ENCODE peak calls at places on chromosomes 6 and 20, in four cellular contexts. F, K, Y and S are unnamed samples.
A peak's percentile ranks its signal among the peaks of the same experiment; 100 is the strongest.

GRCh38 chr6:101401792-101402617 is 8.5 kb downstream of the GRIK2 start:
- DNase-seq in F (peak; percentile 55), K (no peak), Y (no peak), S (no peak)

GRCh38 chr6:15841937-15842698 is 179.3 kb upstream of the DTNBP1 start:
- DNase-seq in F (no peak), K (no peak), Y (no peak), S (no peak)

GRCh38 chr6:149978610-149979009 is 14.9 kb downstream of the ULBP1 start:
- DNase-seq in F (no peak), K (no peak), Y (no peak), S (no peak)

GRCh38 chr6:21846541-21847451 is 253.2 kb downstream of the SOX4 start:
- DNase-seq in F (no peak), K (no peak), Y (no peak), S (peak; percentile 57)

GRCh38 chr20:48788486-48789072 is 39.2 kb downstream of the PREX1 start:
- DNase-seq in F (no peak), K (no peak), Y (peak; percentile 77), S (no peak)

GRCh38 chr20:64148581-64148980 is 15.7 kb upstream of the MYT1 start:
- DNase-seq in F (no peak), K (no peak), Y (peak; percentile 12), S (no peak)

GRCh38 chr6:84774174-84775158 is 10.1 kb upstream of the TBX18 start:
- DNase-seq in F (peak; percentile 74), K (no peak), Y (peak; percentile 70), S (no peak)

GRCh38 chr20:41509801-41510200 is 108.4 kb downstream of the CHD6 start:
- DNase-seq in F (no peak), K (no peak), Y (no peak), S (no peak)

GRCh38 chr20:25057234-25058050 is 497 bp downstream of the ACSS1 start:
- DNase-seq in F (peak; percentile 93), K (no peak), Y (peak; percentile 94), S (no peak)

GRCh38 chr6:42411431-42411830 is 40.3 kb downstream of the TRERF1 start:
- DNase-seq in F (no peak), K (no peak), Y (peak; percentile 41), S (no peak)

GRCh38 chr20:58175425-58175824 is 53.0 kb downstream of the ANKRD60 start:
- DNase-seq in F (no peak), K (no peak), Y (no peak), S (no peak)
- TF ChIP-seq CTCF in F (peak; percentile 4), K (no peak), Y (no peak), S (no peak)

DNA sequence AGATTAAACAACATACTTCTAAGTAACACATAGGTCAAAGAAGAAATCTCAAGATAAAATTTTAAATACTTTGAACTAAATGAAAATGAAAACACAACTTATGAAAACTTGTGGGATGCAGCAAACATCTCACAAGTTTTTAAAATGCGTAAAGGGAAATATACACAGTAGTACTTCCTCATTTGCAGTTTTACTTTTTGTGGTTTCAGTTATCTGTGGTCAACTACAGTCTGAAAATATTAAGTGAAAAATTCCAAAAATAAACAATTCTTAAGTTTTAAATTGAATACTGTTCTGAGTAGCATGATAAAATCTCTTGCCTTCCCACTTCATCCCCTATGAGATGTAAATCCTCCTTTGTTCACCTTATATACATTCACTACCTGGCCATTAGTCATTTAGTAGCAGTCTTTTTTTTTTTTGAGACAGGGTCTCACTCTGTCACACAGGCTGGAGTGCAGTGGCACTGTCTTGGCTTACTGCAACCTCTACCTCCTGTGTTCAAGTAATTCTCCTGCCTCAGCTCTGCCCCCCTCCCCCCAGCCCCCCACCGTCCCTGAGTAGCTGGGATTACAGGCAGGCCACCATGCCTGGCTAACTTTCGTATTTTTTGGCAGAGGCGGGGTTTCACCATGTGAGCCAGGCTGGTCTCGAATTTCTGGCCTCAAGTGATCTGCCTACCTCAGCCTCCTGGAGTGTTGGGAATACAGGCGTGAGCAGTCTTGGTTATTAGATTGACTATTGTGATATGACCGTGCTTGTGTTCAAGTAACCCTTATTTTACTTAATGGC is 154.6 kb upstream of the AHI1 start:
- DNase-seq in F (no peak), K (no peak), Y (no peak), S (no peak)
- H3K4me3 ChIP-seq in F (no peak overlapping the region), K (no peak overlapping the region), Y (no peak overlapping the region), S (no peak overlapping the region)

GRCh38 chr20:35801865-35802264 is 30.1 kb downstream of the PHF20 start:
- DNase-seq in F (no peak), K (no peak), Y (no peak), S (no peak)

GRCh38 chr20:35807877-35808276 is 36.1 kb downstream of the PHF20 start:
- DNase-seq in F (no peak), K (no peak), Y (no peak), S (no peak)

GRCh38 chr20:35806075-35806474 is 34.3 kb downstream of the PHF20 start:
- DNase-seq in F (no peak), K (no peak), Y (no peak), S (no peak)
- H3K36me3 ChIP-seq in F (peaks cover 57% of the 10 kb centered on the region), K (peaks cover 9% of the 10 kb centered on the region), Y (peaks cover 40% of the 10 kb centered on the region), S (no peaks in the 10 kb centered on the region)

DNA sequence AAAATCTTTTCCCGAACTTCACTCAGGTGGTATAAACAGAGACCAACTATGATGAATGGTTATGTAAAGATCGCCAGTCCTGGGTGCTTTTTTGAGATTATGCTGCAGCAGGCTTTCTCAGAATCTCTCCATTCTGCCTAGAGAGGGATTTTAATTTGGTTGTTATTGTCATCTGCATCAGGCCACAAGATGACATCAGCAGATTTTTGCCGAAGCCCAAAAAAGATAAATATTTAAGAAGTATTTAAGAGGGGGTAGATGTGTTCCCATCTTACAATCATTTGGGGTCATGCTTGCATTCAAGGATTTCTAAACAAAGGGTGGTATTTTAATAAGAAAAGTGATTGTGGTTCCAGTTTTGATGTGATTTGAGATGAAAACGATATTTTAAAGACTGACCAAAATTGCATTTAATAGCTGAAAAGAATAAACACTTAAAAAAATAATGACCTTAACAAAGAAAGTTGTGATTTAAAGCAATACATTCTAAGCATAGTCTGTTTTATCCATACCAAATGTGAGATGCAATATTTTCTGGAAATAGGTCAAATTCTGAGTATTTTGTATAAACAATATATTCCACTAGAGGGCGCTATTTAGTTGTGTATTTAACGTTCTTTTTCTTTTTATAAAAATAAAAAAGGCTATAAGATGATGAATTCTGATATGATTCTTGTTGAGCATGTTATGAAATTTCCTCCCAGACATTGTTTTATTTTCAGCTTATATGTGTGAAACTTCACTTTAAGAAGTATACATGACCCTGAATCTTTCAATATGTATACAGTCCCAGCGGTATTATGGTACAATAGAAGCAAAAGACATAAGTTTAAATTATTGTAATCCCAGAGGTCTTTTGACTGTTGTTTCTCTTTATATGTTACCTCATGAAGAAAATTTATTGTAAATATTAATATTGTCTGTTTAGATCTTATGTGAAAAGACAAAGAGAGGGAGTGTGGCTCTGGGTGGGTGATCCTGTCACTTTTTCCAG is 51.0 kb upstream of the ZFP64 start:
- DNase-seq in F (no peak), K (no peak), Y (no peak), S (no peak)
- TF ChIP-seq CTCF in F (peak; percentile 68), K (peak; percentile 71), Y (no peak), S (peak; percentile 18)

GRCh38 chr20:50690979-50691584 is at the start of gene RIPOR3:
- DNase-seq in F (no peak), K (no peak), Y (no peak), S (no peak)
- H3K4me3 ChIP-seq in F (peak within 1 kb of the TSS; percentile 46), K (no peak within 1 kb of the TSS), Y (peak within 1 kb of the TSS; percentile 44), S (peak within 1 kb of the TSS; percentile 29)

DNA sequence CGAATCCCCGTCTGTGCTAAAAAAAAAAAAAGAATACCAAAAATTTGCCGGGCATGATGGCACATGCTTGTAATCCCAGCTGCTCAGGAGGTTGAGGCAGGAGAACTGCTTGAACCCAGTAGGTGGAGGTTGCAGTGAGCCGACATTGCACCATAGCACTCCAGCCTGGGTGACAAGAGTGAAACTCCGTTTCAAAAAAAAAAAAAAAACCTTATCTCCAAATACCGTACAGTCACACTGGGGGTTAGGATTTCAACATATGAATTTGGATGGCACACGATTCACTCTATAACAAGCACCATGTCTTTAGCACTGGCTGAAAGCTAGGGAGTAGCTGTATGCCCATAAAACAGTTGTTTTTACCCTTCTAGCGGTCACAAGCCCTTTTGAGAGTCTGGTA is 3.8 kb downstream of the SMIM13 start:
- DNase-seq in F (no peak), K (no peak), Y (no peak), S (no peak)
- H3K36me3 ChIP-seq in F (no peaks in the 10 kb centered on the region), K (no peaks in the 10 kb centered on the region), Y (no peaks in the 10 kb centered on the region), S (no peaks in the 10 kb centered on the region)

DNA sequence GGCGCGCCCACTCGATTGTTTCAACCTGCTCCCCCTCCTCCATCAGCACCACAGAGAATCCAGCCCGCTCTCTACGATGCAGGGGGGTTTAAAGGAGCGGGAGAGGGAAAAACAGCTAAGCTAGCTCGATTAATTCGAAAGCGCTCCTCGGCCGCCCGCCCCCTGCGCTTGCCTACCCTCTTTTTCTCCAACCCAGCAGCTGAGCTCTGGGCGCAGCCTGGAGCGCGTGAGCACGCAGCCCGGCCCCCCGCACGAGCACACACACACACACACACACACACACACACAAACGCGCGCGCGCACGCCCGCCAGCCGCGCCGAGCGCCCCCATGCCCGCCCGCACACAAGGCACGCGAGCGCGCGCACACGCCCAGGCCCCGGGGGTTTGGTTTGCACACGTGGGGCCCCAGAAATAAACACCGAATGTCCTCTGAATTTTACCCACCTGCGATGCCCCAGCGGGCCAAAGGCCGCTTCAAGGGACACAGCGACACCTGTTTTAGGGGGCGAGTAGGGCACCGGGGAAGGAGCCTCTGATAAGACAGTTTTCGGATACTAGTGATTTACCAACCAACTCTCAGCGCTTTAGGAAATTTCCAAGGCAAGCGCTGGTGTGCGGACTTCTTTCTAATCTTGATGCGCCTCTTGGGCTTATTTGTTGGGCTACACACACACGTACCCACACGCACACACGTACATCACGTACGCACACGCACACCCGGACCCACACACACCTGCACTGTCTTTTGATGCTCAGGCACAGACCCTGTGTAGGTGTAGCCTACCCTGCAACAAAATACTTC is 787 bp upstream of the NRN1 start:
- DNase-seq in F (no peak), K (no peak), Y (peak; percentile 75), S (no peak)
- TF ChIP-seq CTCF in F (peak; percentile 21), K (no peak), Y (no peak), S (no peak)

GRCh38 chr6:27679968-27680694 is 207.2 kb upstream of the ZNF184 start:
- DNase-seq in F (no peak), K (no peak), Y (no peak), S (no peak)

GRCh38 chr6:27678449-27678848 is 205.5 kb upstream of the ZNF184 start:
- DNase-seq in F (no peak), K (no peak), Y (no peak), S (no peak)

GRCh38 chr6:27684264-27685211 is 211.6 kb upstream of the ZNF184 start:
- DNase-seq in F (no peak), K (peak; percentile 94), Y (no peak), S (no peak)

GRCh38 chr6:27674882-27675281 is 202.0 kb upstream of the ZNF184 start:
- DNase-seq in F (no peak), K (no peak), Y (no peak), S (no peak)

GRCh38 chr6:27679308-27679967 is 206.5 kb upstream of the ZNF184 start:
- DNase-seq in F (no peak), K (no peak), Y (no peak), S (no peak)
- H3K4me3 ChIP-seq in F (no peak overlapping the region), K (no peak overlapping the region), Y (no peak overlapping the region), S (peak overlapping the region; percentile 13)

DNA sequence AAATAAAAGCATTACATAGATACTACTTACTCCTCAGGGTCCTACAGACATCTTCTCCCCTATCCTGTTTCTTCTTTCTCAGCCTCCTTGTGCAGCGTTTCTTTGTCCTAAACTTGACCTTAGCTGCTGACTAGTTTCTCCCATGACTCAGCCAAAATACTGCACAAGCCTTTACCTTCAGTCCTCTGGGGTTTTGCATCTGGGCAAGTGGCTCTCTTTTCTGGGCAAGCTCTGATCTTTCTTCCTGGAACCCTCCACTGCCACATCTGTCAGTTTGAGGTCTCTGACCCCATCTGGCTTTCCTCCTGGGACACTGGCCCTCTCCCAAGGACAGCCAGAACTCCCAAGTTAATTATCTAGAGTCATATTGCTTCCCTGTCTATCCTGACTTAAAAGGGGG is 838.4 kb downstream of the DHX35 start:
- DNase-seq in F (no peak), K (no peak), Y (no peak), S (peak; percentile 25)
- H3K36me3 ChIP-seq in F (no peaks in the 10 kb centered on the region), K (no peaks in the 10 kb centered on the region), Y (no peaks in the 10 kb centered on the region), S (no peaks in the 10 kb centered on the region)